ENCODE peak calls at places on chromosomes 1 and 21, in ten cellular contexts. I is amygdala; H is activated naive CD8-positive, alpha-beta T cell treated with anti-CD3 and anti-CD28 coated beads for 36 hours; M is A549; P is RCC 7860; L is nucleus accumbens; T is activated CD8-positive, alpha-beta memory T cell treated with anti-CD3 and anti-CD28 coated beads, Interleukin-2, amount 10 ng/mL, durations not matched to agents 7 days and 5 days; V is naive thymus-derived CD4-positive, alpha-beta T cell; S is NCI-H446; W is transverse colon. A is an unnamed sample.

GRCh38 chr1:76141898-76142297 is 67.4 kb downstream of the ST6GALNAC3 start:
- DNase-seq in I (no peak), H (no peak), M (no peak), P (no peak), L (no peak), T (no peak), V (no peak), S (no peak), W (no peak), A (no peak)

GRCh38 chr1:180040034-180040433 is 85.4 kb downstream of the CEP350 start:
- DNase-seq in I (peak), H (no peak), M (peak), P (no peak), L (peak), T (no peak), V (no peak), S (no peak), W (no peak), A (no peak)

GRCh38 chr1:51093566-51093965 is 8.5 kb upstream of the C1orf185 start:
- DNase-seq in I (no peak), H (no peak), M (no peak), P (no peak), L (no peak), T (no peak), V (no peak), S (no peak), W (no peak), A (no peak)

GRCh38 chr1:117013310-117013850 is 11.8 kb downstream of the CD101 start:
- DNase-seq in I (no peak), H (no peak), M (no peak), P (no peak), L (no peak), T (no peak), V (no peak), S (no peak), W (no peak), A (no peak)

GRCh38 chr1:1927751-1928150 is 8.7 kb upstream of the TMEM52 start:
- DNase-seq in I (no peak), H (no peak), M (no peak), P (no peak), L (no peak), T (peak), V (no peak), S (no peak), W (peak), A (no peak)

GRCh38 chr21:25929859-25930520 is 195.2 kb downstream of the GABPA start:
- DNase-seq in I (no peak), H (no peak), M (no peak), P (no peak), L (peak), T (no peak), V (no peak), S (no peak), W (no peak), A (no peak)

GRCh38 chr21:15260604-15261003 is 195.8 kb upstream of the NRIP1 start:
- DNase-seq in I (no peak), H (no peak), M (no peak), P (no peak), L (no peak), T (no peak), V (no peak), S (no peak), W (no peak), A (no peak)

GRCh38 chr1:234851450-234852438 is 241.8 kb upstream of the IRF2BP2 start:
- DNase-seq in I (no peak), H (no peak), M (peak), P (peak), L (no peak), T (peak), V (no peak), S (no peak), W (no peak), A (no peak)

GRCh38 chr1:66412689-66413088 is 121.3 kb upstream of the SGIP1 start:
- DNase-seq in I (no peak), H (no peak), M (no peak), P (no peak), L (no peak), T (no peak), V (no peak), S (no peak), W (no peak), A (no peak)

GRCh38 chr1:202316186-202316585 is 25.6 kb downstream of the UBE2T start:
- DNase-seq in I (no peak), H (no peak), M (no peak), P (no peak), L (no peak), T (no peak), V (no peak), S (no peak), W (no peak), A (no peak)

GRCh38 chr1:157154291-157154690 is 16.1 kb upstream of the ETV3 start:
- DNase-seq in I (no peak), H (no peak), M (no peak), P (no peak), L (no peak), T (no peak), V (no peak), S (peak), W (no peak), A (no peak)

GRCh38 chr1:96634863-96635262 is 86.7 kb upstream of the PTBP2 start:
- DNase-seq in I (no peak), H (no peak), M (no peak), P (no peak), L (no peak), T (no peak), V (no peak), S (no peak), W (no peak), A (no peak)

GRCh38 chr1:193549067-193549466 is 362.7 kb upstream of the B3GALT2 start:
- DNase-seq in I (no peak), H (no peak), M (no peak), P (no peak), L (no peak), T (no peak), V (no peak), S (no peak), W (no peak), A (no peak)

GRCh38 chr1:112388436-112388835 is 7.6 kb upstream of the CTTNBP2NL start:
- DNase-seq in I (no peak), H (no peak), M (no peak), P (no peak), L (no peak), T (no peak), V (no peak), S (no peak), W (no peak), A (no peak)

GRCh38 chr1:26336477-26337205 is 17.3 kb downstream of the CRYBG2 start:
- DNase-seq in I (no peak), H (peak), M (peak), P (no peak), L (no peak), T (peak), V (peak), S (peak), W (peak), A (no peak)

GRCh38 chr1:92485374-92486250 is 1.1 kb downstream of the GFI1 start:
- DNase-seq in I (no peak), H (peak), M (peak), P (no peak), L (no peak), T (peak), V (peak), S (peak), W (peak), A (no peak)

GRCh38 chr1:206742702-206743383 is 27.7 kb upstream of the IL19 start:
- DNase-seq in I (no peak), H (peak), M (no peak), P (no peak), L (no peak), T (peak), V (no peak), S (no peak), W (no peak), A (no peak)

GRCh38 chr1:158115126-158115525 is 65.6 kb upstream of the CD1D start:
- DNase-seq in I (no peak), H (no peak), M (no peak), P (no peak), L (no peak), T (no peak), V (no peak), S (no peak), W (no peak), A (no peak)

GRCh38 chr1:31007462-31007991 is 58.0 kb downstream of the PUM1 start:
- DNase-seq in I (no peak), H (no peak), M (no peak), P (peak), L (no peak), T (no peak), V (no peak), S (no peak), W (no peak), A (no peak)

GRCh38 chr1:209199371-209199770 is 384.1 kb upstream of the CAMK1G start:
- DNase-seq in I (no peak), H (no peak), M (no peak), P (no peak), L (no peak), T (no peak), V (no peak), S (no peak), W (peak), A (no peak)

GRCh38 chr1:188425687-188426086 is 1596.9 kb downstream of the PLA2G4A start:
- DNase-seq in I (no peak), H (no peak), M (no peak), P (no peak), L (no peak), T (no peak), V (no peak), S (no peak), W (no peak), A (no peak)

GRCh38 chr1:37243368-37244082 is 209.2 kb upstream of the GRIK3 start:
- DNase-seq in I (no peak), H (no peak), M (no peak), P (no peak), L (no peak), T (peak), V (no peak), S (no peak), W (no peak), A (no peak)

GRCh38 chr1:32742132-32742947 is 39.8 kb upstream of the SYNC start:
- DNase-seq in I (no peak), H (no peak), M (no peak), P (no peak), L (no peak), T (no peak), V (no peak), S (no peak), W (peak), A (no peak)

GRCh38 chr1:84755216-84755615 is 65.0 kb upstream of the SSX2IP start:
- DNase-seq in I (no peak), H (no peak), M (no peak), P (no peak), L (no peak), T (no peak), V (no peak), S (no peak), W (no peak), A (peak)

GRCh38 chr1:11729498-11730428 is 6.2 kb upstream of the AGTRAP start:
- DNase-seq in I (no peak), H (no peak), M (no peak), P (peak), L (no peak), T (peak), V (no peak), S (no peak), W (no peak), A (no peak)